ENCODE peak calls at places on chromosomes 5 and 9, in five cellular contexts. A is posterior cingulate gyrus, O is COLO829, V is left ventricle myocardium inferior, S is kidney tubule cell. N is an unnamed sample.

GRCh38 chr5:72618699-72619098 is 111.5 kb upstream of the ZNF366 start:
- DNase-seq in A (no peak), O (no peak), V (no peak), S (no peak), N (no peak)

GRCh38 chr9:14978022-14979000 is 68.1 kb upstream of the FREM1 start:
- DNase-seq in A (no peak), O (no peak), V (no peak), S (no peak), N (no peak)

GRCh38 chr5:68709229-68709628 is 384.6 kb upstream of the SLC30A5 start:
- DNase-seq in A (no peak), O (no peak), V (no peak), S (peak; percentile 58), N (no peak)

GRCh38 chr9:134058716-134059115 is 9.1 kb downstream of the BRD3 start:
- DNase-seq in A (peak; percentile 6), O (no peak), V (no peak), S (no peak), N (no peak)

GRCh38 chr5:100799166-100799565 is 103.9 kb downstream of the ST8SIA4 start:
- DNase-seq in A (no peak), O (no peak), V (no peak), S (no peak), N (no peak)

GRCh38 chr9:91711755-91712591 is 238.1 kb downstream of the ROR2 start:
- DNase-seq in A (no peak), O (no peak), V (no peak), S (peak; percentile 61), N (no peak)

GRCh38 chr9:128005938-128006337 is 25.1 kb upstream of the EEIG1 start:
- DNase-seq in A (no peak), O (no peak), V (peak; percentile 31), S (no peak), N (no peak)

GRCh38 chr9:97747201-97747965 is 50.2 kb upstream of the XPA start:
- DNase-seq in A (no peak), O (no peak), V (no peak), S (no peak), N (no peak)

N was measured in HFF-Myc.